ENCODE peak calls at places on chromosomes 12 and 14, in nine cellular contexts. One of them, this sample, is unnamed.

GRCh38 chr14:105858676-105859025 is 332.3 kb downstream of the TMEM121 start:
- DNase-seq in thoracic aorta: no peak
- DNase-seq in uterus: peak
- DNase-seq in stimulated activated CD4-positive, alpha-beta T cell treated with anti-CD3 and anti-CD28 coated beads, Interleukin-4, amount 100 ng/mL, for 24 hours: no peak
- DNase-seq in fibroblast of lung: no peak
- DNase-seq in CD8-positive, alpha-beta T cell: no peak
- DNase-seq in CD8-positive, alpha-beta memory T cell: no peak
- DNase-seq in amniotic stem cell: no peak
- DNase-seq in activated naive CD8-positive, alpha-beta T cell treated with anti-CD3 and anti-CD28 coated beads, Interleukin-2, amount 50 U/mL, for 24 hours: no peak
- DNase-seq in this sample: no peak

GRCh38 chr14:93008381-93008780 is 85.4 kb downstream of the CHGA start:
- DNase-seq in thoracic aorta: no peak
- DNase-seq in uterus: peak
- DNase-seq in stimulated activated CD4-positive, alpha-beta T cell treated with anti-CD3 and anti-CD28 coated beads, Interleukin-4, amount 100 ng/mL, for 24 hours: no peak
- DNase-seq in fibroblast of lung: peak
- DNase-seq in CD8-positive, alpha-beta T cell: no peak
- DNase-seq in CD8-positive, alpha-beta memory T cell: no peak
- DNase-seq in amniotic stem cell: no peak
- DNase-seq in activated naive CD8-positive, alpha-beta T cell treated with anti-CD3 and anti-CD28 coated beads, Interleukin-2, amount 50 U/mL, for 24 hours: no peak
- DNase-seq in this sample: no peak

GRCh38 chr12:122895757-122896636 is at the start of gene VPS37B:
- DNase-seq in thoracic aorta: peak
- DNase-seq in uterus: peak
- DNase-seq in stimulated activated CD4-positive, alpha-beta T cell treated with anti-CD3 and anti-CD28 coated beads, Interleukin-4, amount 100 ng/mL, for 24 hours: peak
- DNase-seq in fibroblast of lung: peak
- DNase-seq in CD8-positive, alpha-beta T cell: peak
- DNase-seq in CD8-positive, alpha-beta memory T cell: peak
- DNase-seq in amniotic stem cell: peak
- DNase-seq in activated naive CD8-positive, alpha-beta T cell treated with anti-CD3 and anti-CD28 coated beads, Interleukin-2, amount 50 U/mL, for 24 hours: peak
- DNase-seq in this sample: peak

GRCh38 chr12:70196732-70197361 is 46.4 kb upstream of the CNOT2 start:
- DNase-seq in thoracic aorta: no peak
- DNase-seq in uterus: no peak
- DNase-seq in stimulated activated CD4-positive, alpha-beta T cell treated with anti-CD3 and anti-CD28 coated beads, Interleukin-4, amount 100 ng/mL, for 24 hours: no peak
- DNase-seq in fibroblast of lung: no peak
- DNase-seq in CD8-positive, alpha-beta T cell: no peak
- DNase-seq in CD8-positive, alpha-beta memory T cell: no peak
- DNase-seq in amniotic stem cell: no peak
- DNase-seq in activated naive CD8-positive, alpha-beta T cell treated with anti-CD3 and anti-CD28 coated beads, Interleukin-2, amount 50 U/mL, for 24 hours: no peak
- DNase-seq in this sample: no peak

GRCh38 chr14:61098711-61099110 is 117.7 kb downstream of the SLC38A6 start:
- DNase-seq in thoracic aorta: no peak
- DNase-seq in uterus: no peak
- DNase-seq in stimulated activated CD4-positive, alpha-beta T cell treated with anti-CD3 and anti-CD28 coated beads, Interleukin-4, amount 100 ng/mL, for 24 hours: no peak
- DNase-seq in fibroblast of lung: no peak
- DNase-seq in CD8-positive, alpha-beta T cell: no peak
- DNase-seq in CD8-positive, alpha-beta memory T cell: no peak
- DNase-seq in amniotic stem cell: no peak
- DNase-seq in activated naive CD8-positive, alpha-beta T cell treated with anti-CD3 and anti-CD28 coated beads, Interleukin-2, amount 50 U/mL, for 24 hours: no peak
- DNase-seq in this sample: no peak

GRCh38 chr14:51816031-51816430 is 44.4 kb upstream of the GNG2 start:
- DNase-seq in thoracic aorta: no peak
- DNase-seq in uterus: no peak
- DNase-seq in stimulated activated CD4-positive, alpha-beta T cell treated with anti-CD3 and anti-CD28 coated beads, Interleukin-4, amount 100 ng/mL, for 24 hours: no peak
- DNase-seq in fibroblast of lung: no peak
- DNase-seq in CD8-positive, alpha-beta T cell: no peak
- DNase-seq in CD8-positive, alpha-beta memory T cell: no peak
- DNase-seq in amniotic stem cell: no peak
- DNase-seq in activated naive CD8-positive, alpha-beta T cell treated with anti-CD3 and anti-CD28 coated beads, Interleukin-2, amount 50 U/mL, for 24 hours: no peak
- DNase-seq in this sample: no peak

GRCh38 chr12:66916189-66916588 is 237.3 kb upstream of the GRIP1 start:
- DNase-seq in thoracic aorta: no peak
- DNase-seq in uterus: no peak
- DNase-seq in stimulated activated CD4-positive, alpha-beta T cell treated with anti-CD3 and anti-CD28 coated beads, Interleukin-4, amount 100 ng/mL, for 24 hours: no peak
- DNase-seq in fibroblast of lung: no peak
- DNase-seq in CD8-positive, alpha-beta T cell: no peak
- DNase-seq in CD8-positive, alpha-beta memory T cell: no peak
- DNase-seq in amniotic stem cell: no peak
- DNase-seq in activated naive CD8-positive, alpha-beta T cell treated with anti-CD3 and anti-CD28 coated beads, Interleukin-2, amount 50 U/mL, for 24 hours: no peak
- DNase-seq in this sample: no peak

GRCh38 chr12:96988919-96989318 is 81.9 kb downstream of the NEDD1 start:
- DNase-seq in thoracic aorta: no peak
- DNase-seq in uterus: no peak
- DNase-seq in stimulated activated CD4-positive, alpha-beta T cell treated with anti-CD3 and anti-CD28 coated beads, Interleukin-4, amount 100 ng/mL, for 24 hours: no peak
- DNase-seq in fibroblast of lung: no peak
- DNase-seq in CD8-positive, alpha-beta T cell: no peak
- DNase-seq in CD8-positive, alpha-beta memory T cell: no peak
- DNase-seq in amniotic stem cell: no peak
- DNase-seq in activated naive CD8-positive, alpha-beta T cell treated with anti-CD3 and anti-CD28 coated beads, Interleukin-2, amount 50 U/mL, for 24 hours: no peak
- DNase-seq in this sample: no peak

GRCh38 chr12:77122236-77122635 is 56.9 kb upstream of the E2F7 start:
- DNase-seq in thoracic aorta: no peak
- DNase-seq in uterus: no peak
- DNase-seq in stimulated activated CD4-positive, alpha-beta T cell treated with anti-CD3 and anti-CD28 coated beads, Interleukin-4, amount 100 ng/mL, for 24 hours: no peak
- DNase-seq in fibroblast of lung: peak
- DNase-seq in CD8-positive, alpha-beta T cell: no peak
- DNase-seq in CD8-positive, alpha-beta memory T cell: no peak
- DNase-seq in amniotic stem cell: peak
- DNase-seq in activated naive CD8-positive, alpha-beta T cell treated with anti-CD3 and anti-CD28 coated beads, Interleukin-2, amount 50 U/mL, for 24 hours: no peak
- DNase-seq in this sample: peak

GRCh38 chr12:94560416-94561221 is 89.7 kb downstream of the TMCC3 start:
- DNase-seq in thoracic aorta: no peak
- DNase-seq in uterus: no peak
- DNase-seq in stimulated activated CD4-positive, alpha-beta T cell treated with anti-CD3 and anti-CD28 coated beads, Interleukin-4, amount 100 ng/mL, for 24 hours: peak
- DNase-seq in fibroblast of lung: peak
- DNase-seq in CD8-positive, alpha-beta T cell: no peak
- DNase-seq in CD8-positive, alpha-beta memory T cell: no peak
- DNase-seq in amniotic stem cell: no peak
- DNase-seq in activated naive CD8-positive, alpha-beta T cell treated with anti-CD3 and anti-CD28 coated beads, Interleukin-2, amount 50 U/mL, for 24 hours: peak
- DNase-seq in this sample: peak

GRCh38 chr12:49190317-49190716 is 1.4 kb upstream of the TUBA1A start:
- DNase-seq in thoracic aorta: no peak
- DNase-seq in uterus: no peak
- DNase-seq in stimulated activated CD4-positive, alpha-beta T cell treated with anti-CD3 and anti-CD28 coated beads, Interleukin-4, amount 100 ng/mL, for 24 hours: no peak
- DNase-seq in fibroblast of lung: peak
- DNase-seq in CD8-positive, alpha-beta T cell: no peak
- DNase-seq in CD8-positive, alpha-beta memory T cell: no peak
- DNase-seq in amniotic stem cell: no peak
- DNase-seq in activated naive CD8-positive, alpha-beta T cell treated with anti-CD3 and anti-CD28 coated beads, Interleukin-2, amount 50 U/mL, for 24 hours: no peak
- DNase-seq in this sample: no peak

GRCh38 chr14:88380405-88380804 is 5.1 kb upstream of the SPATA7 start:
- DNase-seq in thoracic aorta: no peak
- DNase-seq in uterus: no peak
- DNase-seq in stimulated activated CD4-positive, alpha-beta T cell treated with anti-CD3 and anti-CD28 coated beads, Interleukin-4, amount 100 ng/mL, for 24 hours: no peak
- DNase-seq in fibroblast of lung: peak
- DNase-seq in CD8-positive, alpha-beta T cell: no peak
- DNase-seq in CD8-positive, alpha-beta memory T cell: no peak
- DNase-seq in amniotic stem cell: no peak
- DNase-seq in activated naive CD8-positive, alpha-beta T cell treated with anti-CD3 and anti-CD28 coated beads, Interleukin-2, amount 50 U/mL, for 24 hours: no peak
- DNase-seq in this sample: no peak

GRCh38 chr14:94126800-94127199 is 2.6 kb downstream of the IFI27L2 start:
- DNase-seq in thoracic aorta: no peak
- DNase-seq in uterus: no peak
- DNase-seq in stimulated activated CD4-positive, alpha-beta T cell treated with anti-CD3 and anti-CD28 coated beads, Interleukin-4, amount 100 ng/mL, for 24 hours: no peak
- DNase-seq in fibroblast of lung: no peak
- DNase-seq in CD8-positive, alpha-beta T cell: no peak
- DNase-seq in CD8-positive, alpha-beta memory T cell: no peak
- DNase-seq in amniotic stem cell: no peak
- DNase-seq in activated naive CD8-positive, alpha-beta T cell treated with anti-CD3 and anti-CD28 coated beads, Interleukin-2, amount 50 U/mL, for 24 hours: no peak
- DNase-seq in this sample: no peak

GRCh38 chr12:42617622-42618021 is 28.1 kb upstream of the PRICKLE1 start:
- DNase-seq in thoracic aorta: no peak
- DNase-seq in uterus: no peak
- DNase-seq in stimulated activated CD4-positive, alpha-beta T cell treated with anti-CD3 and anti-CD28 coated beads, Interleukin-4, amount 100 ng/mL, for 24 hours: no peak
- DNase-seq in fibroblast of lung: peak
- DNase-seq in CD8-positive, alpha-beta T cell: no peak
- DNase-seq in CD8-positive, alpha-beta memory T cell: no peak
- DNase-seq in amniotic stem cell: no peak
- DNase-seq in activated naive CD8-positive, alpha-beta T cell treated with anti-CD3 and anti-CD28 coated beads, Interleukin-2, amount 50 U/mL, for 24 hours: no peak
- DNase-seq in this sample: no peak

GRCh38 chr12:46160081-46160980 is 108.5 kb downstream of the SLC38A1 start:
- DNase-seq in thoracic aorta: no peak
- DNase-seq in uterus: peak
- DNase-seq in stimulated activated CD4-positive, alpha-beta T cell treated with anti-CD3 and anti-CD28 coated beads, Interleukin-4, amount 100 ng/mL, for 24 hours: no peak
- DNase-seq in fibroblast of lung: peak
- DNase-seq in CD8-positive, alpha-beta T cell: no peak
- DNase-seq in CD8-positive, alpha-beta memory T cell: no peak
- DNase-seq in amniotic stem cell: peak
- DNase-seq in activated naive CD8-positive, alpha-beta T cell treated with anti-CD3 and anti-CD28 coated beads, Interleukin-2, amount 50 U/mL, for 24 hours: no peak
- DNase-seq in this sample: no peak

GRCh38 chr12:47949441-47950341 is 13.7 kb upstream of the TMEM106C start:
- DNase-seq in thoracic aorta: peak
- DNase-seq in uterus: peak
- DNase-seq in stimulated activated CD4-positive, alpha-beta T cell treated with anti-CD3 and anti-CD28 coated beads, Interleukin-4, amount 100 ng/mL, for 24 hours: peak
- DNase-seq in fibroblast of lung: peak
- DNase-seq in CD8-positive, alpha-beta T cell: peak
- DNase-seq in CD8-positive, alpha-beta memory T cell: peak
- DNase-seq in amniotic stem cell: no peak
- DNase-seq in activated naive CD8-positive, alpha-beta T cell treated with anti-CD3 and anti-CD28 coated beads, Interleukin-2, amount 50 U/mL, for 24 hours: peak
- DNase-seq in this sample: peak

GRCh38 chr14:23177181-23177580 is 6.3 kb downstream of the SLC7A8 start:
- DNase-seq in thoracic aorta: no peak
- DNase-seq in uterus: no peak
- DNase-seq in stimulated activated CD4-positive, alpha-beta T cell treated with anti-CD3 and anti-CD28 coated beads, Interleukin-4, amount 100 ng/mL, for 24 hours: no peak
- DNase-seq in fibroblast of lung: no peak
- DNase-seq in CD8-positive, alpha-beta T cell: no peak
- DNase-seq in CD8-positive, alpha-beta memory T cell: no peak
- DNase-seq in amniotic stem cell: no peak
- DNase-seq in activated naive CD8-positive, alpha-beta T cell treated with anti-CD3 and anti-CD28 coated beads, Interleukin-2, amount 50 U/mL, for 24 hours: no peak
- DNase-seq in this sample: no peak

GRCh38 chr12:108563135-108563803 is 873 bp downstream of the ISCU start:
- DNase-seq in thoracic aorta: peak
- DNase-seq in uterus: peak
- DNase-seq in stimulated activated CD4-positive, alpha-beta T cell treated with anti-CD3 and anti-CD28 coated beads, Interleukin-4, amount 100 ng/mL, for 24 hours: peak
- DNase-seq in fibroblast of lung: peak
- DNase-seq in CD8-positive, alpha-beta T cell: peak
- DNase-seq in CD8-positive, alpha-beta memory T cell: peak
- DNase-seq in amniotic stem cell: peak
- DNase-seq in activated naive CD8-positive, alpha-beta T cell treated with anti-CD3 and anti-CD28 coated beads, Interleukin-2, amount 50 U/mL, for 24 hours: peak
- DNase-seq in this sample: peak

GRCh38 chr12:104576980-104577925 is 120.5 kb downstream of the CHST11 start:
- DNase-seq in thoracic aorta: no peak
- DNase-seq in uterus: no peak
- DNase-seq in stimulated activated CD4-positive, alpha-beta T cell treated with anti-CD3 and anti-CD28 coated beads, Interleukin-4, amount 100 ng/mL, for 24 hours: no peak
- DNase-seq in fibroblast of lung: peak
- DNase-seq in CD8-positive, alpha-beta T cell: no peak
- DNase-seq in CD8-positive, alpha-beta memory T cell: no peak
- DNase-seq in amniotic stem cell: no peak
- DNase-seq in activated naive CD8-positive, alpha-beta T cell treated with anti-CD3 and anti-CD28 coated beads, Interleukin-2, amount 50 U/mL, for 24 hours: no peak
- DNase-seq in this sample: no peak

This sample was measured in Calu3.